ENCODE peak calls at places on chromosome 1, in seven cellular contexts. One of them, this sample, is unnamed.
A peak's percentile ranks its signal among the peaks of the same experiment; 100 is the strongest.

GRCh38 chr1:85654066-85654782 is 54.0 kb downstream of the ZNHIT6 start:
- DNase-seq in endothelial cell of umbilical vein: peak; percentile 18
- DNase-seq in uterus: no peak
- DNase-seq in body of pancreas: no peak
- DNase-seq in A549: no peak
- DNase-seq in ovary: no peak
- DNase-seq in heart left ventricle: no peak
- DNase-seq in this sample: no peak

GRCh38 chr1:205301220-205301821 is 20.2 kb downstream of the NUAK2 start:
- DNase-seq in endothelial cell of umbilical vein: peak; percentile 62
- DNase-seq in uterus: peak; percentile 71
- DNase-seq in body of pancreas: peak; percentile 98
- DNase-seq in A549: no peak
- DNase-seq in ovary: peak; percentile 77
- DNase-seq in heart left ventricle: no peak
- DNase-seq in this sample: peak; percentile 86

GRCh38 chr1:61157420-61157987 is 75.1 kb downstream of the NFIA start:
- DNase-seq in endothelial cell of umbilical vein: no peak
- DNase-seq in uterus: no peak
- DNase-seq in body of pancreas: no peak
- DNase-seq in A549: no peak
- DNase-seq in ovary: no peak
- DNase-seq in heart left ventricle: no peak
- DNase-seq in this sample: no peak

GRCh38 chr1:12549106-12549459 is 68.9 kb downstream of the DHRS3 start:
- DNase-seq in endothelial cell of umbilical vein: no peak
- DNase-seq in uterus: peak; percentile 82
- DNase-seq in body of pancreas: no peak
- DNase-seq in A549: no peak
- DNase-seq in ovary: peak; percentile 72
- DNase-seq in heart left ventricle: peak; percentile 69
- DNase-seq in this sample: no peak

GRCh38 chr1:238177960-238178359 is 287.2 kb upstream of the ZP4 start:
- DNase-seq in endothelial cell of umbilical vein: no peak
- DNase-seq in uterus: no peak
- DNase-seq in body of pancreas: no peak
- DNase-seq in A549: no peak
- DNase-seq in ovary: no peak
- DNase-seq in heart left ventricle: no peak
- DNase-seq in this sample: peak; percentile 10

GRCh38 chr1:166730299-166730888 is 108.9 kb upstream of the POGK start:
- DNase-seq in endothelial cell of umbilical vein: no peak
- DNase-seq in uterus: no peak
- DNase-seq in body of pancreas: no peak
- DNase-seq in A549: no peak
- DNase-seq in ovary: no peak
- DNase-seq in heart left ventricle: no peak
- DNase-seq in this sample: peak; percentile 15

GRCh38 chr1:248886237-248886895 is 19.7 kb upstream of the PGBD2 start:
- DNase-seq in endothelial cell of umbilical vein: no peak
- DNase-seq in uterus: no peak
- DNase-seq in body of pancreas: no peak
- DNase-seq in A549: no peak
- DNase-seq in ovary: no peak
- DNase-seq in heart left ventricle: no peak
- DNase-seq in this sample: no peak

GRCh38 chr1:1109743-1110142 is 6.1 kb downstream of the C1orf159 start:
- DNase-seq in endothelial cell of umbilical vein: peak; percentile 36
- DNase-seq in uterus: no peak
- DNase-seq in body of pancreas: no peak
- DNase-seq in A549: no peak
- DNase-seq in ovary: no peak
- DNase-seq in heart left ventricle: peak; percentile 1
- DNase-seq in this sample: no peak

GRCh38 chr1:34970829-34971228 is 14.3 kb downstream of the TMEM35B start:
- DNase-seq in endothelial cell of umbilical vein: no peak
- DNase-seq in uterus: no peak
- DNase-seq in body of pancreas: no peak
- DNase-seq in A549: no peak
- DNase-seq in ovary: no peak
- DNase-seq in heart left ventricle: no peak
- DNase-seq in this sample: no peak

GRCh38 chr1:171248309-171248708 is at the start of gene FMO1:
- DNase-seq in endothelial cell of umbilical vein: no peak
- DNase-seq in uterus: no peak
- DNase-seq in body of pancreas: no peak
- DNase-seq in A549: no peak
- DNase-seq in ovary: no peak
- DNase-seq in heart left ventricle: no peak
- DNase-seq in this sample: no peak

GRCh38 chr1:195899762-195900352 is 708.4 kb downstream of the KCNT2 start:
- DNase-seq in endothelial cell of umbilical vein: no peak
- DNase-seq in uterus: no peak
- DNase-seq in body of pancreas: no peak
- DNase-seq in A549: no peak
- DNase-seq in ovary: no peak
- DNase-seq in heart left ventricle: no peak
- DNase-seq in this sample: no peak

GRCh38 chr1:193222079-193222615 is 35.7 kb upstream of the B3GALT2 start:
- DNase-seq in endothelial cell of umbilical vein: no peak
- DNase-seq in uterus: no peak
- DNase-seq in body of pancreas: no peak
- DNase-seq in A549: no peak
- DNase-seq in ovary: no peak
- DNase-seq in heart left ventricle: no peak
- DNase-seq in this sample: no peak

GRCh38 chr1:55204997-55205396 is 10.2 kb downstream of the USP24 start:
- DNase-seq in endothelial cell of umbilical vein: peak; percentile 42
- DNase-seq in uterus: no peak
- DNase-seq in body of pancreas: no peak
- DNase-seq in A549: no peak
- DNase-seq in ovary: peak; percentile 15
- DNase-seq in heart left ventricle: no peak
- DNase-seq in this sample: no peak

GRCh38 chr1:237895630-237896029 is 4.9 kb upstream of the ZP4 start:
- DNase-seq in endothelial cell of umbilical vein: no peak
- DNase-seq in uterus: no peak
- DNase-seq in body of pancreas: no peak
- DNase-seq in A549: no peak
- DNase-seq in ovary: no peak
- DNase-seq in heart left ventricle: no peak
- DNase-seq in this sample: no peak

GRCh38 chr1:178581351-178581951 is 68.5 kb downstream of the TEX35 start:
- DNase-seq in endothelial cell of umbilical vein: no peak
- DNase-seq in uterus: no peak
- DNase-seq in body of pancreas: no peak
- DNase-seq in A549: no peak
- DNase-seq in ovary: no peak
- DNase-seq in heart left ventricle: no peak
- DNase-seq in this sample: no peak

GRCh38 chr1:153598309-153599172 is 14.4 kb downstream of the S100A16 start:
- DNase-seq in endothelial cell of umbilical vein: peak; percentile 78
- DNase-seq in uterus: no peak
- DNase-seq in body of pancreas: no peak
- DNase-seq in A549: no peak
- DNase-seq in ovary: no peak
- DNase-seq in heart left ventricle: no peak
- DNase-seq in this sample: no peak

GRCh38 chr1:21232044-21232443 is 55.3 kb upstream of the EIF4G3 start:
- DNase-seq in endothelial cell of umbilical vein: peak; percentile 67
- DNase-seq in uterus: no peak
- DNase-seq in body of pancreas: peak; percentile 54
- DNase-seq in A549: peak; percentile 35
- DNase-seq in ovary: peak; percentile 40
- DNase-seq in heart left ventricle: no peak
- DNase-seq in this sample: no peak

GRCh38 chr1:224632381-224632871 is 16.3 kb downstream of the CNIH3 start:
- DNase-seq in endothelial cell of umbilical vein: peak; percentile 74
- DNase-seq in uterus: peak; percentile 29
- DNase-seq in body of pancreas: peak; percentile 81
- DNase-seq in A549: no peak
- DNase-seq in ovary: peak; percentile 28
- DNase-seq in heart left ventricle: no peak
- DNase-seq in this sample: no peak

GRCh38 chr1:197595244-197595904 is 179.9 kb downstream of the DENND1B start:
- DNase-seq in endothelial cell of umbilical vein: no peak
- DNase-seq in uterus: no peak
- DNase-seq in body of pancreas: no peak
- DNase-seq in A549: no peak
- DNase-seq in ovary: no peak
- DNase-seq in heart left ventricle: no peak
- DNase-seq in this sample: no peak

GRCh38 chr1:3664700-3665375 is 12.5 kb downstream of the TP73 start:
- DNase-seq in endothelial cell of umbilical vein: no peak
- DNase-seq in uterus: no peak
- DNase-seq in body of pancreas: no peak
- DNase-seq in A549: no peak
- DNase-seq in ovary: no peak
- DNase-seq in heart left ventricle: no peak
- DNase-seq in this sample: no peak
- TF ChIP-seq POLR2A in endothelial cell of umbilical vein: no peak
- TF ChIP-seq POLR2A in uterus: no peak
- TF ChIP-seq POLR2A in body of pancreas: no peak
- TF ChIP-seq POLR2A in A549: no peak
- TF ChIP-seq POLR2A in ovary: no peak
- TF ChIP-seq POLR2A in heart left ventricle: no peak
- TF ChIP-seq POLR2A in this sample: no peak

DNA sequence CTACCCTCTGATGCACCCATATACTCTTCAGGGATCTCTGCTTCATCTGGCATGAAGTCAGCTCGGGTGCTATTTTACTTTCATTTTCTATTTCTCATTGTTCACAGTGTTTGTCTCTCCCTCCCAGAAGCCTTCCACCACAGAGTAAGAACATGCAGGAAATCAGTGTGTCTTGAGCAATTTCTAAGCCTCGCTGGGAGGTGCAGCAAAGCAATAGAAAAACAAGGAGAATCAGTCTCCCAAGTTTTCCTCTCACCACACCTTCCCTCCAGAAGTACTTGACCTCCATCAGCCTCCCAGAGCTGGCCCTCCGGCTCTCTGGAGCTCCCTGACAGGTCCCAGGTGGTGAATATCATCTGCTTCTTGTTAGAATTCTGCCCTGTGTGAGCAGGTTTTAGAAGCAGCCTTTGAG is 594.7 kb upstream of the CAMK1G start:
- DNase-seq in endothelial cell of umbilical vein: peak; percentile 76
- DNase-seq in uterus: no peak
- DNase-seq in body of pancreas: peak; percentile 10
- DNase-seq in A549: no peak
- DNase-seq in ovary: no peak
- DNase-seq in heart left ventricle: no peak
- DNase-seq in this sample: peak; percentile 32
- TF ChIP-seq POLR2A in endothelial cell of umbilical vein: no peak
- TF ChIP-seq POLR2A in uterus: no peak
- TF ChIP-seq POLR2A in body of pancreas: no peak
- TF ChIP-seq POLR2A in A549: no peak
- TF ChIP-seq POLR2A in ovary: no peak
- TF ChIP-seq POLR2A in heart left ventricle: no peak
- TF ChIP-seq POLR2A in this sample: no peak

GRCh38 chr1:234478481-234479309 is at the start of gene TARBP1:
- DNase-seq in endothelial cell of umbilical vein: peak; percentile 75
- DNase-seq in uterus: peak; percentile 51
- DNase-seq in body of pancreas: peak; percentile 73
- DNase-seq in A549: peak; percentile 86
- DNase-seq in ovary: peak; percentile 50
- DNase-seq in heart left ventricle: peak; percentile 84
- DNase-seq in this sample: peak; percentile 78
- TF ChIP-seq POLR2A in endothelial cell of umbilical vein: peak; percentile 71
- TF ChIP-seq POLR2A in uterus: no peak
- TF ChIP-seq POLR2A in body of pancreas: peak; percentile 65
- TF ChIP-seq POLR2A in A549: peak; percentile 78
- TF ChIP-seq POLR2A in ovary: no peak
- TF ChIP-seq POLR2A in heart left ventricle: no peak
- TF ChIP-seq POLR2A in this sample: peak; percentile 53

GRCh38 chr1:211831558-211832323 is 1.2 kb upstream of the LPGAT1 start:
- DNase-seq in endothelial cell of umbilical vein: no peak
- DNase-seq in uterus: no peak
- DNase-seq in body of pancreas: no peak
- DNase-seq in A549: no peak
- DNase-seq in ovary: no peak
- DNase-seq in heart left ventricle: no peak
- DNase-seq in this sample: no peak

GRCh38 chr1:211830055-211830329 is 571 bp downstream of the LPGAT1 start:
- DNase-seq in endothelial cell of umbilical vein: no peak
- DNase-seq in uterus: no peak
- DNase-seq in body of pancreas: no peak
- DNase-seq in A549: no peak
- DNase-seq in ovary: no peak
- DNase-seq in heart left ventricle: no peak
- DNase-seq in this sample: no peak

GRCh38 chr1:211829343-211830054 is 1.1 kb downstream of the LPGAT1 start:
- DNase-seq in endothelial cell of umbilical vein: no peak
- DNase-seq in uterus: peak; percentile 18
- DNase-seq in body of pancreas: peak; percentile 34
- DNase-seq in A549: peak; percentile 72
- DNase-seq in ovary: no peak
- DNase-seq in heart left ventricle: peak; percentile 37
- DNase-seq in this sample: no peak

GRCh38 chr1:211828584-211829342 is 1.8 kb downstream of the LPGAT1 start:
- DNase-seq in endothelial cell of umbilical vein: no peak
- DNase-seq in uterus: no peak
- DNase-seq in body of pancreas: no peak
- DNase-seq in A549: no peak
- DNase-seq in ovary: no peak
- DNase-seq in heart left ventricle: no peak
- DNase-seq in this sample: no peak

GRCh38 chr1:211830330-211831142 is at the start of gene LPGAT1:
- DNase-seq in endothelial cell of umbilical vein: peak; percentile 58
- DNase-seq in uterus: peak; percentile 73
- DNase-seq in body of pancreas: peak; percentile 83
- DNase-seq in A549: peak; percentile 76
- DNase-seq in ovary: peak; percentile 71
- DNase-seq in heart left ventricle: peak; percentile 83
- DNase-seq in this sample: peak; percentile 76
- TF ChIP-seq POLR2A in endothelial cell of umbilical vein: peak; percentile 36
- TF ChIP-seq POLR2A in uterus: no peak
- TF ChIP-seq POLR2A in body of pancreas: peak; percentile 53
- TF ChIP-seq POLR2A in A549: no peak
- TF ChIP-seq POLR2A in ovary: no peak
- TF ChIP-seq POLR2A in heart left ventricle: no peak
- TF ChIP-seq POLR2A in this sample: peak; percentile 65